ENCODE peak calls at places on chromosomes 16 and 17, in six cellular contexts. D is DND-41, X is mammary epithelial cell, T is upper lobe of right lung, G is OCI-LY7, S is mesendoderm. L is an unnamed sample. For H3K4me1, the result is how much of the 10 kb centered on the place peaks cover.

GRCh38 chr17:80919331-80920284 is 72.0 kb upstream of the CHMP6 start:
- DNase-seq in X (no peak), D (no peak), G (no peak), S (no peak), T (peak), L (peak)

GRCh38 chr17:82003411-82004381 is 19.0 kb downstream of the CENPX start:
- DNase-seq in G (no peak), X (peak), T (no peak), S (peak), D (no peak), L (no peak)

GRCh38 chr16:1145383-1146100 is 7.4 kb upstream of the CACNA1H start:
- DNase-seq in T (no peak), X (no peak), D (no peak), S (no peak), G (no peak), L (no peak)

GRCh38 chr17:61492759-61493526 is 40.7 kb downstream of the TBX4 start:
- DNase-seq in T (no peak), S (no peak), X (no peak), G (no peak), D (no peak), L (no peak)

GRCh38 chr17:8753976-8754440 is 4.3 kb downstream of the SPDYE4 start:
- DNase-seq in G (peak), D (no peak), X (peak), T (no peak), S (peak), L (no peak)

GRCh38 chr16:50826797-50827316 is 85.0 kb downstream of the CYLD start:
- DNase-seq in G (no peak), X (no peak), D (no peak), S (no peak), T (no peak), L (no peak)

GRCh38 chr17:82414548-82415281 is 3.4 kb upstream of the HEXD start:
- DNase-seq in D (peak), T (peak), G (peak), S (peak), X (peak), L (peak)

GRCh38 chr16:84416407-84417321 is 48.3 kb downstream of the ATP2C2 start:
- DNase-seq in D (no peak), S (no peak), X (no peak), T (peak), G (no peak), L (no peak)

GRCh38 chr16:77679901-77680300 is 42.4 kb upstream of the NUDT7 start:
- DNase-seq in S (no peak), D (no peak), T (no peak), X (no peak), G (peak), L (no peak)

GRCh38 chr16:88912556-88912955 is 46.1 kb upstream of the PABPN1L start:
- DNase-seq in T (no peak), S (no peak), D (no peak), G (no peak), X (no peak), L (no peak)

GRCh38 chr17:27475070-27475673 is 18.9 kb downstream of the KSR1 start:
- DNase-seq in G (no peak), S (no peak), T (peak), X (peak), D (no peak), L (no peak)
- H3K4me1 ChIP-seq in G (under half), S (under half), T (under half), X (under half), D (under half), L (under half)

DNA sequence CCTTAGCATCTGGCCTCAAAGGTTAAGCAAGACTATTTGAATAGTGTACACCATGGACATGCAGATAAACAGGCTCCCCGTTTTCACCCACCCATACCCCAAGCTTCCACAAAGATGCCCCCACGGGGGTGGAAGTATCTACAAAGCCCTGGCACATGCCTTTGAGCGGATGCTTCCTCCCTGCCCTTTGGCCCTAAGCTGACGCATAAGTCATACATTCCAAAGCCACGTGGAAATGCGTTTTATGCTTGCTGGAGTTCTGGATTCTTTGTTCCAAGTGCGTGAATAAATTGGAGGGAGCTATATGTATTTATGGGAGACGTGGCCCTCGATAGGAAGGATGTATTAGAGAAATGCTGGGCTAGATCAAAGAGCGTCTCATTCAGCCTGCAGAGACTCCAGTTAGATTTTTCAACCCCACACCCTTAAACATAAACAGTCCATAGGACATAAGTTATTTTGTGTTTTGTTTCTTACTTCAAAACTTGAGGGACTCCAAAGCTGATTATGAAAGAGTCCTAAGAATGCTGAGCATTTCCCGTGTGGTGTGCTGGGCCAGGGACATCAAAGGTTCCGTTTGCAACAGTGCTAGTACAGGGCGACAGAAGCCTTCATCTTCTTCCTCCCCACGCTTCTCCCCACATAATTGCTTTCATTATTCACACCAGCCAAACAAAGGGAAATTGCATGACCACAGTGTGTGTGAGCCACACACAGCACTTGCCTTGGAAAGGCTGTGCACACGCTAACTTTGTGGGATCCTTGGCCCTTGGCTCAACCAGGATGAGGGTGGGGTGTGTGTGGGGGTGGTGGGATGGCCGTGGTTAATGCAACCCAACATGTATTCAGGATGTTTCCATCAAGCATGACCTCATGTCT is 73.6 kb downstream of the WIPI1 start:
- DNase-seq in D (peak), G (no peak), S (no peak), X (peak), T (peak), L (peak)
- H3K4me1 ChIP-seq in D (under half), G (under half), S (under half), X (under half), T (under half), L (under half)

GRCh38 chr16:12144355-12144754 is 167.8 kb downstream of the SNX29 start:
- DNase-seq in D (no peak), X (no peak), S (peak), T (no peak), G (no peak), L (no peak)
- H3K4me1 ChIP-seq in D (under half), X (under half), S (under half), T (under half), G (half or more), L (under half)

GRCh38 chr16:85570213-85570734 is 42.8 kb upstream of the GSE1 start:
- DNase-seq in S (no peak), G (peak), T (no peak), X (peak), D (peak), L (no peak)

GRCh38 chr16:85569615-85570212 is 43.4 kb upstream of the GSE1 start:
- DNase-seq in S (peak), T (no peak), G (peak), X (peak), D (peak), L (no peak)

GRCh38 chr16:85571813-85572619 is 41.1 kb upstream of the GSE1 start:
- DNase-seq in X (no peak), T (no peak), S (no peak), G (peak), D (peak), L (no peak)

GRCh38 chr16:85571563-85571812 is 41.6 kb upstream of the GSE1 start:
- DNase-seq in S (no peak), G (no peak), X (no peak), D (no peak), T (no peak), L (no peak)

DNA sequence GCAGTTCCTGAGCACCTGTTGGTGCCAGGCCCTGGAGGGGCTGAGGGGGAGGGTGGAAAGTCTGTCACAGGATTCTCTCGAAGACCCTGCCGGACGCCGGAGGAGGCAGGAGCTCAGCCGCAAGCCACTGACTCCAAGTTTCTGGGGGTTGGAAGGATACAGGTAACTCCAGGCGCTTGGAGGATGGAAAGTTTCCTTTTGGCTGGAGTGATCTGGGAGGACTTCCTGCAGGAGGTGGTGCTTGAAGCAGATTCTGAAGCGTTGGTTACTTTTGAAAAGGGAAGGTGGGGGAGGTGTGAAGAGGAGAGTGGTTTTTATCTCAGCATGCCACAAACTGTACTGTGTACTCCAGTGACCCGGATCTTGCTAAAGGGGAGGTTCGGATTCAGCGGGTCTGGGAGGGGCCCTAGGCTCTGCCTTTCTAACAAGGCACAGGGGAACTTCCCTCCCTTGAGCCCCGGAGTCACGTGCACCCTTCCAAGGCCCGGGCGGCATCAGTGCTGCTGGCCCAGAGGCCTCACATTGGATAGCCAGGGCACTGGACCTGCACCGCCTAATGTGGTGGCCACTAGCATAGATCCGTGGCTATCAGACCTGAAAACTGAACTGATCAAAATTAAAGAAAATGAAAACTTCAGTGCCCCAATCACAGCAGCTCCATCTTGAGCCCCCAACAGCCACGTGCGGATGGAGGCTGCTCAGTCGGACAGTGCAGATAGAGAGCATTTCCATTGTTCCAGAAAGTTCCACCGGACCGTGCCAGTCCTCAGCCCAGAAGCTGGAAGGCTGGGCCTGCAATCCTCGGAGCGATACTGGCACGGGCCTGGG is 42.2 kb upstream of the GSE1 start:
- DNase-seq in T (peak), G (peak), S (no peak), X (no peak), D (peak), L (peak)
- H3K4me1 ChIP-seq in T (half or more), G (under half), S (under half), X (under half), D (under half), L (under half)

DNA sequence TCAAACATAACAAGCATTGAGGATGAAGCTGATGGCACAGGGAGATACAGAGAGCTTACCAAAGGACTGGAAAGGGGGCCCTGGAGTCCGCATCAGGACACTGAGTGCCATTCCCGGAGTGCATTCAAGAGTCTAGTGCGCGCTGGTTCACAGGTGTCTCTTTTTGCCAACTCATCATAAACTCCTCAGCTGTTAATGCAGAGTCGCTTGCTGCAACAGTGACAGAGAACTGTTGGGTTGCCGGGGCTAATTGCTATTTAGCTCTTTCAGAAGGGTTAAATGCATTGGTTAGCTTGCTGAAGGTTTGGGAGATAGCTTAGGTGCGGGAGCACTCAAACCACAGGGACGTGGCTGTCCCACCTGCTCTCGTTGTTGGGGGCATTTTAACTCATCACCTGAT is 1091.6 kb upstream of the EEF2KMT start:
- DNase-seq in G (no peak), D (no peak), S (no peak), T (no peak), X (no peak), L (no peak)
- H3K4me1 ChIP-seq in G (under half), D (under half), S (under half), T (under half), X (under half), L (under half)

GRCh38 chr16:48381201-48381600 is 4.0 kb downstream of the SIAH1 start:
- DNase-seq in D (no peak), G (no peak), S (no peak), X (peak), T (no peak), L (no peak)
- H3K4me1 ChIP-seq in D (half or more), G (under half), S (under half), X (under half), T (half or more), L (half or more)

DNA sequence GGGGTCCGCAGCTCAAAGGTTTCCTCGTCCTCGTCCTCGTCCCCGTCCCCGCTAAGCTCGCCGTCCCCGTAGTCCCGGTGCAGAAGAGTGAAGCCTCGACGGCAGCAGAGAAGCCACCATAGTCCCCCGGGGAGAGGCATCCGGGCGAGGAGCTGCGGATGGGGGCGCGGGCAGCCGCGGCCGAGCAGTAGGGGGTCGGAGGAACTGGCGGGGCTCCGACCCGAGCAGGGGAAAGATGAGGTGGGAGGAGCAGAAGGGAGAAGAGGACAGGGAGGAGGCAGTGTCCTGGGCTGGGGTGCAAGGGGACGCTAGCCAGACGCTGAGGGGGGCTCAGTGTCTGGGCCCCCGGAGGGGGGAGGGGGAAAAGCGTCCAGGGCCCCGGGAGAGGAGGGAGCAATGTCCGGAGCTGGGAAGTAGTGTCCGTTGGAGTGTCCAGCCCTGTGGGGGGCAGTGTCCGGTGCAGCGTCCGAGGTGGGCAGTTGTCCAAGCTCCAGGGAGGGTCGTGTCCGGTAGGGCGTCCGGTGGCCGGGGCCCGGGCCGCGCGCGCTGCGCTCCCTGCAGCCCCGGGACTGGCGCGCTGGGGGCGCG is at the start of gene PLEKHH3:
- DNase-seq in T (no peak), S (no peak), G (peak), X (peak), D (peak), L (no peak)
- H3K4me1 ChIP-seq in T (half or more), S (under half), G (half or more), X (half or more), D (half or more), L (under half)

GRCh38 chr16:23143391-23143790 is 5.9 kb downstream of the USP31 start:
- DNase-seq in T (no peak), D (no peak), G (no peak), S (no peak), X (no peak), L (no peak)

GRCh38 chr16:23146877-23147601 is 2.2 kb downstream of the USP31 start:
- DNase-seq in G (no peak), X (peak), S (peak), D (no peak), T (no peak), L (no peak)

GRCh38 chr16:23147666-23148065 is 1.6 kb downstream of the USP31 start:
- DNase-seq in G (no peak), T (no peak), D (no peak), S (no peak), X (no peak), L (no peak)

GRCh38 chr16:23145608-23146007 is 3.6 kb downstream of the USP31 start:
- DNase-seq in S (peak), X (peak), T (no peak), G (no peak), D (no peak), L (no peak)

GRCh38 chr16:23145186-23145585 is 4.1 kb downstream of the USP31 start:
- DNase-seq in S (peak), T (no peak), G (no peak), X (peak), D (no peak), L (no peak)
- H3K4me1 ChIP-seq in S (under half), T (under half), G (under half), X (half or more), D (under half), L (under half)

GRCh38 chr17:7437369-7437863 is 1.9 kb upstream of the FGF11 start:
- DNase-seq in G (no peak), X (no peak), D (no peak), T (no peak), S (no peak), L (no peak)
- H3K4me1 ChIP-seq in G (under half), X (under half), D (under half), T (under half), S (under half), L (under half)